ENCODE peak calls at places on chromosomes 4 and X, in five cellular contexts. P is colonic mucosa, H is NT2/D1, L is mesendoderm, A is Karpas-422. I is an unnamed sample.

GRCh38 chr4:48762408-48762807 is 17.7 kb downstream of the FRYL start:
- DNase-seq in P (no peak), H (no peak), L (no peak), A (no peak), I (no peak)

GRCh38 chr4:27861381-27861787 is 1000.7 kb downstream of the STIM2 start:
- DNase-seq in P (no peak), H (peak; percentile 46), L (peak; percentile 83), A (no peak), I (peak; percentile 80)

GRCh38 chr4:171594293-171594692 is 218.9 kb upstream of the GALNTL6 start:
- DNase-seq in P (no peak), H (no peak), L (peak; percentile 62), A (no peak), I (no peak)

GRCh38 chr4:23747131-23747752 is 142.6 kb downstream of the PPARGC1A start:
- DNase-seq in P (peak; percentile 76), H (no peak), L (no peak), A (no peak), I (no peak)

GRCh38 chr4:20520901-20521300 is 179.4 kb upstream of the PACRGL start:
- DNase-seq in P (no peak), H (no peak), L (peak; percentile 55), A (no peak), I (peak; percentile 74)

GRCh38 chr4:85050736-85051135 is 84.2 kb upstream of the WDFY3 start:
- DNase-seq in P (no peak), H (no peak), L (no peak), A (no peak), I (no peak)

GRCh38 chrX:106171293-106171692 is 3.2 kb downstream of the PWWP3B start:
- DNase-seq in P (no peak), H (no peak), L (no peak), A (no peak), I (no peak)

GRCh38 chrX:40313269-40313668 is 215.5 kb upstream of the BCOR start:
- DNase-seq in P (no peak), H (no peak), L (no peak), A (no peak), I (no peak)

GRCh38 chr4:176187610-176188009 is 7.8 kb downstream of the SPATA4 start:
- DNase-seq in P (no peak), H (no peak), L (no peak), A (no peak), I (no peak)

GRCh38 chr4:176185068-176185467 is 10.3 kb downstream of the SPATA4 start:
- DNase-seq in P (no peak), H (no peak), L (no peak), A (no peak), I (peak; percentile 87)

GRCh38 chr4:176188654-176189053 is 6.7 kb downstream of the SPATA4 start:
- DNase-seq in P (no peak), H (no peak), L (no peak), A (no peak), I (no peak)

GRCh38 chr4:176186067-176186466 is 9.3 kb downstream of the SPATA4 start:
- DNase-seq in P (no peak), H (no peak), L (no peak), A (no peak), I (no peak)

GRCh38 chr4:176186721-176187395 is 8.5 kb downstream of the SPATA4 start:
- DNase-seq in P (no peak), H (no peak), L (no peak), A (no peak), I (peak; percentile 21)
- H3K4me1 ChIP-seq in P (no peaks in the 10 kb centered on the region), H (no peaks in the 10 kb centered on the region), L (no peaks in the 10 kb centered on the region), A (peaks cover 5% of the 10 kb centered on the region), I (peaks cover 18% of the 10 kb centered on the region)

GRCh38 chr4:76434901-76435688 is at the start of gene SHROOM3:
- DNase-seq in P (no peak), H (no peak), L (peak; percentile 73), A (no peak), I (peak; percentile 45)

GRCh38 chr4:76426272-76426671 is 5.3 kb upstream of the CCDC158 start:
- DNase-seq in P (no peak), H (no peak), L (peak; percentile 39), A (no peak), I (no peak)

GRCh38 chr4:76435689-76436176 is 704 bp downstream of the SHROOM3 start:
- DNase-seq in P (no peak), H (no peak), L (peak; percentile 59), A (no peak), I (peak; percentile 24)

GRCh38 chr4:76429636-76430035 is 5.4 kb upstream of the SHROOM3 start:
- DNase-seq in P (no peak), H (no peak), L (no peak), A (no peak), I (no peak)

GRCh38 chr4:76430519-76431388 is 4.3 kb upstream of the SHROOM3 start:
- DNase-seq in P (peak; percentile 27), H (no peak), L (peak; percentile 73), A (peak; percentile 68), I (peak; percentile 80)
- H3K9ac ChIP-seq in P (no peak overlapping the region), H (no peak overlapping the region), L (no peak overlapping the region), A (no peak overlapping the region), I (peak overlapping the region; percentile 31)

GRCh38 chr4:119676101-119676500 is 47.5 kb upstream of the PDE5A start:
- DNase-seq in P (no peak), H (no peak), L (no peak), A (peak; percentile 6), I (no peak)
- H3K36me3 ChIP-seq in P (no peaks in the 10 kb centered on the region), H (no peaks in the 10 kb centered on the region), L (no peaks in the 10 kb centered on the region), A (no peaks in the 10 kb centered on the region), I (no peaks in the 10 kb centered on the region)

DNA sequence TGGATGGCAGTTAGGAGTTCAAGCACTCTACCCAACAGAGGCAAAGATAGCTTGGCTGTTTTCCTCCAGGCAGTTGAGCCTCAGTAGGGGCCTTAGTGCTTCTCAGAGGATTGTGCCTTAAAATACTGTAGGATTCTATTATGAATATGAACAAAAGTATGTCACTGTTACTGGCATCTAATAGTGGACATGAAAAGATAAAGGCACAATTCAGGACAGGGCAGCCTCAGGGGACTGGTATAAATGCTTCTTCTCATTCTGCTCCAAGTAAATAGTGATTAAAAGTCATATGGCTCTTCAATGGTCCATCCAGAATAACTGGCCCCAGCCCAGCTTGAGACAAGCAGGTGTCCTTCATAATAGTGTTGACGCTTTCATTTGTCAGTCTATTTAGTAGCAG is 17.7 kb downstream of the COL4A6 start:
- DNase-seq in P (no peak), H (no peak), L (no peak), A (no peak), I (no peak)
- H3K4me1 ChIP-seq in P (no peaks in the 10 kb centered on the region), H (no peaks in the 10 kb centered on the region), L (no peaks in the 10 kb centered on the region), A (no peaks in the 10 kb centered on the region), I (no peaks in the 10 kb centered on the region)

DNA sequence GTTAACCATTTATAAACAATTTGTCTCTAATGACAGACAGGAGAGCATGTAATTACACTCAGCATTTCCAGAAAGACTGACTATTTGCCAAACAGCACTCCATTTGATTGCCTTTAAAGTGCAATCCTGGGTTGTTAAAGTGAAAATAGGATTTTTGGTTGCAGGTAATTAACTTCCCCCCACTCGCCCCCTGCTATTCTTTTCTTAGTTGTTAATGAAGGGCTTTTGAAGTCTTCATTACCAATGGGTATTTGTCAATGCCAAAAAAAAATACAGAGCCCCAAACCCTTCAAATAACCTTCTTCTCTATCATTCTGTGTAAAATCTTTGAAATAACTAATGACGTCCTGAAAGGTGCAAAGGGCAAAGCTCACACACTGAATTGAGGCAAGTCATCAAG is 825.6 kb downstream of the STPG2 start:
- DNase-seq in P (no peak), H (no peak), L (peak; percentile 50), A (no peak), I (no peak)
- H3K9ac ChIP-seq in P (no peak overlapping the region), H (no peak overlapping the region), L (no peak overlapping the region), A (no peak overlapping the region), I (no peak overlapping the region)

I was measured in adipocyte.